ENCODE peak calls at places on chromosomes 11 and 22, in four cellular contexts. K, I, Y and R are unnamed samples. For H3K27me3 and H3K4me1, the result is how much of the 10 kb centered on the place peaks cover.

GRCh38 chr11:44788536-44789227 is 61.9 kb downstream of the TSPAN18 start:
- DNase-seq in I (peak), K (peak), Y (no peak), R (no peak)

GRCh38 chr11:69018924-69019323 is 5.9 kb upstream of the MRGPRF start:
- DNase-seq in Y (no peak), K (peak), I (peak), R (no peak)

GRCh38 chr11:46513934-46514342 is 79.9 kb downstream of the AMBRA1 start:
- DNase-seq in I (peak), K (no peak), Y (peak), R (no peak)

GRCh38 chr22:50444663-50445062 is 30.2 kb downstream of the SBF1 start:
- DNase-seq in I (peak), K (no peak), Y (peak), R (no peak)

GRCh38 chr11:76630600-76630999 is 39.9 kb downstream of the LRRC32 start:
- DNase-seq in K (no peak), I (no peak), Y (no peak), R (no peak)

GRCh38 chr22:38707346-38707745 is 1.6 kb downstream of the GTPBP1 start:
- DNase-seq in K (no peak), Y (no peak), I (peak), R (no peak)

GRCh38 chr22:32861330-32861729 is 59.8 kb downstream of the TIMP3 start:
- DNase-seq in I (no peak), K (no peak), Y (no peak), R (no peak)

GRCh38 chr11:26901162-26901561 is 92.8 kb upstream of the FIBIN start:
- DNase-seq in Y (no peak), I (peak), K (peak), R (no peak)

GRCh38 chr11:94654201-94654600 is 87.0 kb downstream of the PIWIL4 start:
- DNase-seq in Y (no peak), I (no peak), K (no peak), R (no peak)

GRCh38 chr11:13289081-13289480 is 11.5 kb downstream of the BMAL1 start:
- DNase-seq in K (no peak), Y (peak), I (peak), R (no peak)

GRCh38 chr11:36361901-36362391 is 65.9 kb downstream of the PRR5L start:
- DNase-seq in Y (no peak), I (peak), K (peak), R (no peak)

GRCh38 chr22:38766076-38766777 is 10.4 kb upstream of the SUN2 start:
- DNase-seq in Y (peak), I (no peak), K (no peak), R (peak)

DNA sequence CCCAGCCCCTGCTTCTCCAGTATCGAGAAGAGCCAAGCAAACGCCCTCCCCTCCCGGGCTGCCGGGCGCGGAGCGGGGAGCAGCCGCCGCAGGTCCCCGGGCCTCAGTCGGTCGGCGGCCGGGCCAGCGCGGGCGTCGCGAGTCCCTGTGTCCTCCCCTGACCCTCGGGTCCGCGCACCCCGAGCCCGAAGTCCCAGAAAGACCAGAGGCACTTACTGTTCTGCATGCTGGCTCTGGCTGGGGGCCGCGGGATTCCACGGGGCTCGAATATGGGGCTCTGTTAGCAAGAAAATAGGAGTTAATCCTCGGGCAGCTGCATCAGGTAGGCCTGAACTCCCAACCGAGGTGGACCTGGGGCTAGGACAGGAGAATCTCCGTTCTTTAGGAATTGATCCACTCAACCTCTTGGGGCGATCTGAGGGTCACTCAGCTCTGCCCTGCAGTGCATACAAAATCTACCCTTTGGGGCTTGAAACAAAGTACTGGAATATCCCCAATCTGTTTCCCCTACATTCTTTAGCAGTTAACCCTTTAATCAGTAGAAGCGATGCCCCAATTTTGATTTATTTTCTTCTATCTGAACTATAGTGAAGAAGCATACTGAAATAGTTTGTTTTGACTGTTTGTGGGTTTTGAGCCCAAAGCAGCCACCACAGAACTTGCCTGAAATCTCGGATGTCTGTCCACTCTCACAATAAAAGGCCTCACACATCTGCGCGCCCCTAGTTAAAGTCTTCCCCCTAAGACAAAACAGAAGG is 4.8 kb downstream of the PAX6 start:
- DNase-seq in K (no peak), Y (no peak), I (peak), R (no peak)
- H3K27me3 ChIP-seq in K (half or more), Y (half or more), I (half or more), R (under half)

GRCh38 chr11:129750343-129751292 is 65.0 kb upstream of the TMEM45B start:
- DNase-seq in I (peak), K (peak), Y (peak), R (peak)
- H3K4me3 ChIP-seq in I (no peak), K (peak), Y (no peak), R (peak)

GRCh38 chr11:846496-847098 is 3.9 kb downstream of the TSPAN4 start:
- DNase-seq in Y (no peak), I (no peak), K (no peak), R (no peak)

GRCh38 chr11:844693-845644 is 2.3 kb downstream of the TSPAN4 start:
- DNase-seq in K (peak), I (peak), Y (peak), R (peak)

GRCh38 chr11:843818-844692 is 1.4 kb downstream of the TSPAN4 start:
- DNase-seq in K (peak), Y (peak), I (peak), R (peak)

GRCh38 chr11:847876-848275 is 5.2 kb downstream of the TSPAN4 start:
- DNase-seq in Y (no peak), K (no peak), I (no peak), R (no peak)

DNA sequence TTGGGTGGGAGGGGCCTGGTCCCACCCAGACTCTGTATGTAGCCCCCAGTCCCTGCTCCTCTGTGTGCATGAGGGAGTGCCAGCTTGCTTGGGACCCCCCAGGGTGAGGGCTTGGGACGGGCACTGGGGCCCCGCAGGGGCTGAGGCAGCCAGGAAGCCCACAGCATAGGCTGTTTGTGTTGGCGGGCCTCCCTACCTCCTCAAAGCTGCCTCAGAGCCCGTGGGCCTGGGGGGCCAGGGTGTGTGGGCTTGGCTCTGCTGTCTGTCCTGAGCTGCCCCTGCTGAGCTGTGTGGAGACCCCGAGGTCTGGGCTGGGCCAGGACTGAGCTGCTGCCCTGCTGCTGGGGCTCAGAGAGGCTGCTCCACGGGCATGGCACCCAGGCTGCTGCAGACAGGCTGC is 3.2 kb downstream of the TSPAN4 start:
- DNase-seq in I (no peak), K (no peak), Y (no peak), R (no peak)
- H3K4me1 ChIP-seq in I (half or more), K (half or more), Y (under half), R (under half)

DNA sequence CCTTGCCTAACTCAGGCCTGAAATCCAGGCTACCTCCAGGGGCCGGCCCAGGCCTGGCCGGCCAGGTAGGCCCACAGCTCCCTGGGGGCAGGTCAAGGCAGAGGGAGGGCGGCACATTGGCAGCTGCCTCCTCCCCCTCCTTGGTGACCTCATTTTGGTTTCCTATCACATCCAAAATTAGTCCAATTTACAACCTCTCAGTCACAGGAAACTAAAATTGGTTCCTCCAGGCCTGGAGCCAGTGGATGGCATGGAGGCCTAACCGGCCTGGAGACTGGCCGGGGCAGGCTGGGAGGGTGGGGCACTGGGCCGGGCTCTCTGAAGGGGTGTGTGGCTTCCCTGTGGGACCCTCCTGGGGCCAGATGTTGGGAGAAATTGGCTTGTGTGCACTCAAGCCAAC is 35.9 kb downstream of the LRRC10B start:
- DNase-seq in I (no peak), K (no peak), Y (no peak), R (no peak)
- H3K27me3 ChIP-seq in I (under half), K (half or more), Y (under half), R (under half)

GRCh38 chr11:130448416-130449068 is at the start of gene ADAMTS15:
- DNase-seq in K (peak), Y (peak), I (peak), R (peak)
- H3K4me3 ChIP-seq in K (peak), Y (peak), I (peak), R (peak)

GRCh38 chr22:23031795-23032194 is 38.5 kb upstream of the GNAZ start:
- DNase-seq in I (no peak), Y (no peak), K (no peak), R (no peak)
- H3K4me1 ChIP-seq in I (under half), Y (under half), K (under half), R (under half)

GRCh38 chr11:131488208-131488607 is 117.8 kb downstream of the NTM start:
- DNase-seq in I (no peak), K (no peak), Y (no peak), R (peak)

GRCh38 chr11:131486937-131487336 is 116.5 kb downstream of the NTM start:
- DNase-seq in Y (no peak), I (no peak), K (no peak), R (no peak)

GRCh38 chr11:131483453-131483852 is 113.0 kb downstream of the NTM start:
- DNase-seq in Y (no peak), K (no peak), I (no peak), R (no peak)

GRCh38 chr11:131483877-131484276 is 113.5 kb downstream of the NTM start:
- DNase-seq in Y (no peak), K (no peak), I (no peak), R (no peak)

DNA sequence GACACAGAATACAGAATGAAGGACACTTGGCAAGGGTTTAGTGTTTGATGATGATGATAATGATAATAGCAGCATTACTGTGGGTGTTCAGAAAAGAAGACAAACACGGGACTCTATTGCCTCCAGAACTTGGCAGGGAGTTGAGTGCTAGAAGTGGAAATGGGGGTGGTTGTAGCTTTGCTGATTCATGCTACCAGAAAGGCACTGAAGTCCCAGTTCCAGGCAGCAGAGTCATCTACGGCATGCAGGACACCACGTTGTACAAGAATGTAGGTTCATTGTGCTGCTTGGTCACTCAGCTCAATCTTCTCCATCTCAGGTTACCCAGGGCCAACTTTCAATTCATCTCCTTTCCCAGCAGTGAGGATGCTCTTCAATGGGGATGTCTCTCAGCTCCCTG is 115.7 kb downstream of the NTM start:
- DNase-seq in Y (no peak), I (peak), K (no peak), R (no peak)
- H3K27me3 ChIP-seq in Y (under half), I (under half), K (under half), R (under half)

GRCh38 chr11:16902182-16902581 is 112.0 kb downstream of the PLEKHA7 start:
- DNase-seq in I (peak), Y (no peak), K (no peak), R (no peak)
- H3K4me3 ChIP-seq in I (no peak), Y (no peak), K (no peak), R (no peak)

GRCh38 chr11:11628651-11629050 is 6.8 kb upstream of the GALNT18 start:
- DNase-seq in K (no peak), I (no peak), Y (no peak), R (no peak)
- H3K4me1 ChIP-seq in K (under half), I (under half), Y (under half), R (under half)